ENCODE peak calls at places on chromosomes 3 and 15, in eight cellular contexts. M is lower lobe of right lung; X is psoas muscle; N is astrocyte; O is uterus; W is fibroblast of lung; Z is CD8-positive, alpha-beta T cell; U is Peyer's patch. E is an unnamed sample. For H3K4me1, the result is how much of the 10 kb centered on the place peaks cover.

GRCh38 chr3:104941785-104942184 is 424.9 kb upstream of the ALCAM start:
- DNase-seq in Z (no peak), M (no peak), N (peak), W (peak), X (no peak), O (no peak), U (no peak), E (no peak)

GRCh38 chr3:101128786-101129185 is 135.6 kb upstream of the ABI3BP start:
- DNase-seq in O (no peak), X (no peak), Z (no peak), M (no peak), N (peak), W (peak), U (no peak), E (no peak)

GRCh38 chr3:48739955-48740823 is 23.2 kb upstream of the IP6K2 start:
- DNase-seq in O (peak), X (peak), U (peak), Z (peak), W (peak), M (peak), N (peak), E (peak)

GRCh38 chr15:57114070-57114469 is 195.6 kb downstream of the TCF12 start:
- DNase-seq in N (peak), Z (no peak), U (no peak), O (no peak), M (no peak), W (peak), X (no peak), E (no peak)

GRCh38 chr3:174651951-174652350 is 207.2 kb upstream of the NAALADL2 start:
- DNase-seq in Z (no peak), X (no peak), O (no peak), U (no peak), N (no peak), M (no peak), W (no peak), E (no peak)

GRCh38 chr3:52845157-52845556 is 10.3 kb upstream of the MUSTN1 start:
- DNase-seq in O (peak), X (peak), W (no peak), Z (no peak), U (peak), M (no peak), N (no peak), E (peak)

GRCh38 chr3:125058959-125059358 is 3.2 kb upstream of the HEG1 start:
- DNase-seq in O (no peak), N (no peak), W (no peak), U (no peak), M (no peak), Z (no peak), X (no peak), E (no peak)

GRCh38 chr15:77030928-77031375 is 36.0 kb downstream of the PSTPIP1 start:
- DNase-seq in Z (no peak), X (peak), N (no peak), U (peak), O (peak), W (no peak), M (no peak), E (no peak)

GRCh38 chr15:85742186-85742751 is 52.5 kb downstream of the KLHL25 start:
- DNase-seq in W (peak), U (no peak), M (no peak), Z (no peak), O (peak), N (no peak), X (no peak), E (peak)

GRCh38 chr3:111072016-111072891 is 638 bp downstream of the NECTIN3 start:
- DNase-seq in O (peak), X (peak), N (peak), U (peak), Z (peak), W (peak), M (peak), E (peak)

GRCh38 chr3:43960448-43960840 is 269.7 kb downstream of the ABHD5 start:
- DNase-seq in X (no peak), W (peak), M (no peak), U (no peak), Z (no peak), N (no peak), O (no peak), E (no peak)

GRCh38 chr15:70142322-70143191 is 44.8 kb upstream of the TLE3 start:
- DNase-seq in W (peak), O (peak), Z (no peak), N (peak), X (peak), M (peak), U (no peak), E (no peak)

GRCh38 chr15:38588672-38589071 is 24.1 kb upstream of the RASGRP1 start:
- DNase-seq in X (no peak), O (no peak), Z (no peak), U (no peak), M (no peak), W (peak), N (peak), E (no peak)

GRCh38 chr3:165459111-165459510 is 262.9 kb upstream of the SLITRK3 start:
- DNase-seq in O (no peak), W (no peak), X (no peak), N (no peak), U (no peak), Z (no peak), M (no peak), E (no peak)

GRCh38 chr3:40417845-40418543 is 31.0 kb downstream of the ENTPD3 start:
- DNase-seq in O (no peak), W (no peak), X (no peak), M (no peak), Z (no peak), N (no peak), U (no peak), E (no peak)

GRCh38 chr3:58422756-58423324 is 10.8 kb downstream of the PDHB start:
- DNase-seq in M (no peak), N (no peak), Z (no peak), O (no peak), U (no peak), X (no peak), W (peak), E (no peak)

GRCh38 chr15:64151727-64152506 is at the start of gene SNX22:
- DNase-seq in O (no peak), U (no peak), Z (peak), N (no peak), M (peak), W (no peak), X (no peak), E (no peak)

GRCh38 chr3:42106646-42107045 is 15.5 kb downstream of the TRAK1 start:
- DNase-seq in Z (no peak), U (no peak), O (no peak), M (no peak), N (no peak), W (no peak), X (no peak), E (no peak)

GRCh38 chr15:95799286-95800187 is 531.0 kb upstream of the NR2F2 start:
- DNase-seq in W (peak), U (no peak), N (peak), X (no peak), M (no peak), O (no peak), Z (no peak), E (no peak)

GRCh38 chr3:9583792-9584191 is 30.2 kb upstream of the LHFPL4 start:
- DNase-seq in Z (no peak), U (no peak), W (no peak), M (no peak), O (no peak), N (no peak), X (no peak), E (no peak)

GRCh38 chr15:39331584-39331983 is 249.3 kb upstream of the THBS1 start:
- DNase-seq in W (peak), O (no peak), U (no peak), N (no peak), X (no peak), M (no peak), Z (no peak), E (no peak)

GRCh38 chr3:176964656-176965055 is 232.6 kb downstream of the TBL1XR1 start:
- DNase-seq in X (no peak), W (peak), Z (no peak), N (peak), M (no peak), U (no peak), O (no peak), E (no peak)

GRCh38 chr3:171218069-171218468 is 191.5 kb upstream of the SLC2A2 start:
- DNase-seq in U (no peak), M (no peak), O (no peak), Z (no peak), W (no peak), X (no peak), N (no peak), E (no peak)

GRCh38 chr15:40338041-40338657 is 2.6 kb downstream of the CCDC9B start:
- DNase-seq in O (peak), W (peak), M (peak), Z (peak), U (peak), X (peak), N (no peak), E (peak)
- H3K4me1 ChIP-seq in O (under half), W (under half), M (half or more), Z (under half), U (half or more), X (half or more), N (half or more), E (under half)

GRCh38 chr3:50626406-50626805 is 9.5 kb downstream of the MAPKAPK3 start:
- DNase-seq in O (no peak), U (no peak), X (no peak), W (no peak), N (no peak), Z (no peak), M (no peak), E (no peak)

GRCh38 chr3:50625879-50626182 is 8.9 kb downstream of the MAPKAPK3 start:
- DNase-seq in U (no peak), X (peak), O (no peak), W (no peak), N (no peak), Z (no peak), M (no peak), E (no peak)

GRCh38 chr3:50628601-50629000 is 11.7 kb downstream of the MAPKAPK3 start:
- DNase-seq in U (no peak), M (no peak), W (no peak), O (no peak), X (no peak), Z (no peak), N (no peak), E (no peak)

GRCh38 chr3:50625131-50625878 is 8.4 kb downstream of the MAPKAPK3 start:
- DNase-seq in Z (no peak), W (no peak), O (no peak), M (no peak), U (no peak), N (no peak), X (no peak), E (no peak)

GRCh38 chr3:50627407-50628051 is 10.6 kb downstream of the MAPKAPK3 start:
- DNase-seq in W (peak), O (no peak), U (no peak), Z (no peak), M (peak), N (peak), X (peak), E (no peak)
- TF ChIP-seq CTCF in W (peak), O (no peak), U (no peak), Z (no peak), M (no peak), N (peak), X (peak), E (no peak)

DNA sequence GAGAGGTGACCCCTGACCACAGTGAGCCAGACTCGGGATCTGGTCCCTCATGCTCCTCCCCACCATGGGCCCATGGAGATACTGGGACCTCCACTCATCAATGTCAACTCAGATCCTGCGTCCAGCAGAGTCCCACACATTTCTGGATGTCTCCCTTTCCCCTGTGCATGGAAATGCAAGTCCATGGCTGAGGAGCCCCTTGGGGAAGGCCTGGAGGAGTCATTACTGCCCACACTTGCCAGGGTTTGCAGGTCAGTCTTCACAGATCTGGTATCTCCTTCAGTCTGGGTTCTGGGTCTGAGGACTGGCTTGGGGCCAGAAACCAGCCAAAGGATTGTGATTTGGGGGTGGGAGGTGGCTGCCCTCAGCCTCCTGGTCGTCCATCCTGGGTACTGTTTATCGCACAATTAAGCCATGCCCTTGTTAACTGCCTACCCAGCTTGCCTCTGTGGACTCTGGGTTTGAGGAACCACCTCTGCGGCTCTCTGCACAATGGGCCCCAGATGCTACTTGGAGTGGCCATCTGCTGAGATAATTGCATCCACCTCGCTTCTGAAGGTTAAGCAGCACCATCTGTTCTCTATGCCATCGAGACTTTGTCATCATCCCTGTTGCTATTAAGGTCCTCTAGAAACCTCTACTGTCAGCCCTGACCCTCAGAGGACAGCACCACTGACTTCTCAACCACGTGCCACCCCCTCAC is 49.9 kb upstream of the KLF13 start:
- DNase-seq in M (no peak), X (peak), N (no peak), U (peak), W (no peak), O (no peak), Z (no peak), E (peak)
- H3K4me1 ChIP-seq in M (under half), X (under half), N (under half), U (under half), W (under half), O (under half), Z (under half), E (under half)

GRCh38 chr3:190809351-190809750 is 53.1 kb downstream of the GMNC start:
- DNase-seq in U (no peak), W (no peak), O (no peak), Z (no peak), X (no peak), M (no peak), N (no peak), E (no peak)

GRCh38 chr3:190807719-190808375 is 54.6 kb downstream of the GMNC start:
- DNase-seq in M (peak), N (no peak), W (no peak), O (peak), X (peak), U (no peak), Z (no peak), E (no peak)

GRCh38 chr3:190810957-190811356 is 51.5 kb downstream of the GMNC start:
- DNase-seq in U (no peak), W (no peak), Z (no peak), X (no peak), O (no peak), M (no peak), N (no peak), E (no peak)

GRCh38 chr3:190811775-190812480 is 50.6 kb downstream of the GMNC start:
- DNase-seq in U (no peak), M (no peak), N (peak), W (peak), Z (no peak), O (no peak), X (no peak), E (no peak)
- TF ChIP-seq CTCF in U (peak), M (peak), N (peak), W (peak), Z (no peak), O (peak), X (peak), E (no peak)

E was measured in tibial artery.